ENCODE peak calls at places on chromosomes 12 and 14, in six cellular contexts. E, Q, C, N, T and J are unnamed samples.

GRCh38 chr14:38210587-38211257 is 3.0 kb downstream of the SSTR1 start:
- DNase-seq in Q (peak; percentile 10), T (peak; percentile 33), N (peak; percentile 39), E (no peak), C (no peak), J (no peak)

GRCh38 chr12:18439541-18439940 is 178.2 kb downstream of the PIK3C2G start:
- DNase-seq in T (no peak), E (no peak), N (peak; percentile 11), C (no peak), Q (no peak), J (no peak)

GRCh38 chr14:69535230-69535848 is 39.3 kb downstream of the CCDC177 start:
- DNase-seq in T (peak; percentile 27), N (peak; percentile 78), C (no peak), E (peak; percentile 55), Q (peak; percentile 34), J (peak; percentile 45)

GRCh38 chr12:47729233-47729632 is 3.9 kb upstream of the ENDOU start:
- DNase-seq in Q (no peak), T (no peak), C (no peak), E (peak; percentile 13), N (peak; percentile 39), J (no peak)

GRCh38 chr12:6279256-6279628 is 31.2 kb upstream of the PLEKHG6 start:
- DNase-seq in N (no peak), C (no peak), T (no peak), E (no peak), Q (no peak), J (no peak)

GRCh38 chr14:100975668-100976067 is 72.1 kb upstream of the RTL1 start:
- DNase-seq in Q (no peak), E (no peak), N (no peak), T (no peak), C (no peak), J (no peak)

GRCh38 chr14:101069666-101070362 is 166.3 kb upstream of the RTL1 start:
- DNase-seq in Q (peak; percentile 1), N (no peak), E (no peak), T (no peak), C (no peak), J (no peak)

GRCh38 chr12:95198914-95199313 is 18.4 kb downstream of the FGD6 start:
- DNase-seq in T (no peak), C (no peak), E (no peak), N (no peak), Q (no peak), J (no peak)